ENCODE peak calls at places on chromosomes 7 and 10, in five cellular contexts. B is PC-3, F is colonic mucosa, J is gastrocnemius medialis, I is aorta. N is an unnamed sample. For H3K4me1, the result is how much of the 10 kb centered on the place peaks cover.

GRCh38 chr10:43166207-43166878 is 28.1 kb downstream of the CSGALNACT2 start:
- DNase-seq in B (peak), F (no peak), J (no peak), I (no peak), N (no peak)

GRCh38 chr7:105521027-105521730 is 892 bp downstream of the PUS7 start:
- DNase-seq in B (peak), F (peak), J (peak), I (peak), N (peak)

GRCh38 chr7:76514926-76515325 is 4.6 kb downstream of the UPK3B start:
- DNase-seq in B (no peak), F (peak), J (no peak), I (peak), N (no peak)

GRCh38 chr7:43954524-43955228 is 28.4 kb downstream of the UBE2D4 start:
- DNase-seq in B (peak), F (no peak), J (peak), I (no peak), N (no peak)

GRCh38 chr7:103573479-103574058 is 127.6 kb upstream of the SLC26A5 start:
- DNase-seq in B (peak), F (no peak), J (no peak), I (no peak), N (no peak)

GRCh38 chr7:55128693-55129394 is 110.0 kb downstream of the EGFR start:
- DNase-seq in B (no peak), F (no peak), J (peak), I (no peak), N (peak)

GRCh38 chr10:89242840-89243586 is 8.6 kb downstream of the LIPA start:
- DNase-seq in B (no peak), F (no peak), J (no peak), I (no peak), N (no peak)

GRCh38 chr10:110207805-110208613 is 604 bp downstream of the MXI1 start:
- DNase-seq in B (peak), F (peak), J (no peak), I (peak), N (peak)

GRCh38 chr7:4020086-4020485 is 662.0 kb upstream of the FOXK1 start:
- DNase-seq in B (no peak), F (no peak), J (no peak), I (no peak), N (no peak)

GRCh38 chr10:112875474-112876267 is 74.4 kb upstream of the TCF7L2 start:
- DNase-seq in B (peak), F (peak), J (no peak), I (peak), N (no peak)

GRCh38 chr7:2794836-2795636 is 49.1 kb downstream of the GNA12 start:
- DNase-seq in B (no peak), F (no peak), J (no peak), I (no peak), N (no peak)

GRCh38 chr7:137642467-137642866 is 204.3 kb downstream of the DGKI start:
- DNase-seq in B (peak), F (no peak), J (no peak), I (no peak), N (no peak)

GRCh38 chr10:113221756-113222168 is 271.7 kb downstream of the TCF7L2 start:
- DNase-seq in B (peak), F (no peak), J (no peak), I (no peak), N (no peak)

GRCh38 chr10:103789771-103790201 is 65.6 kb downstream of the SH3PXD2A start:
- DNase-seq in B (peak), F (peak), J (no peak), I (no peak), N (no peak)

GRCh38 chr7:25496394-25497103 is 268.3 kb upstream of the NPVF start:
- DNase-seq in B (no peak), F (no peak), J (no peak), I (no peak), N (no peak)

GRCh38 chr7:110591341-110591740 is 499.6 kb upstream of the LRRN3 start:
- DNase-seq in B (no peak), F (no peak), J (no peak), I (no peak), N (no peak)

GRCh38 chr7:158257001-158257400 is 330.6 kb downstream of the PTPRN2 start:
- DNase-seq in B (no peak), F (no peak), J (no peak), I (peak), N (no peak)

GRCh38 chr7:103113164-103113563 is 35.7 kb downstream of the NAPEPLD start:
- DNase-seq in B (peak), F (no peak), J (no peak), I (no peak), N (no peak)

GRCh38 chr7:124201768-124202349 is 169.0 kb upstream of the TMEM229A start:
- DNase-seq in B (no peak), F (no peak), J (no peak), I (no peak), N (no peak)

GRCh38 chr10:72340510-72340895 is 14.2 kb downstream of the DNAJB12 start:
- DNase-seq in B (peak), F (peak), J (peak), I (peak), N (peak)

GRCh38 chr10:23754179-23754578 is 315.3 kb downstream of the OTUD1 start:
- DNase-seq in B (peak), F (no peak), J (no peak), I (no peak), N (no peak)

GRCh38 chr7:121755818-121756501 is 117.0 kb upstream of the PTPRZ1 start:
- DNase-seq in B (no peak), F (no peak), J (no peak), I (no peak), N (no peak)

GRCh38 chr10:110340122-110340521 is 35.4 kb upstream of the SMNDC1 start:
- DNase-seq in B (no peak), F (no peak), J (no peak), I (no peak), N (no peak)

GRCh38 chr10:84540617-84541288 is 212.4 kb downstream of the CCSER2 start:
- DNase-seq in B (peak), F (peak), J (peak), I (peak), N (peak)

GRCh38 chr10:103814626-103815370 is 40.6 kb downstream of the SH3PXD2A start:
- DNase-seq in B (no peak), F (peak), J (no peak), I (peak), N (no peak)

GRCh38 chr7:101942603-101943210 is 125.3 kb downstream of the CUX1 start:
- DNase-seq in B (peak), F (peak), J (no peak), I (peak), N (peak)

GRCh38 chr7:25619963-25620799 is 391.9 kb upstream of the NPVF start:
- DNase-seq in B (no peak), F (no peak), J (peak), I (no peak), N (peak)

GRCh38 chr10:17669185-17669872 is 25.4 kb downstream of the STAM start:
- DNase-seq in B (no peak), F (no peak), J (no peak), I (no peak), N (no peak)

GRCh38 chr7:17027143-17027802 is 145.5 kb upstream of the AGR3 start:
- DNase-seq in B (no peak), F (no peak), J (no peak), I (no peak), N (no peak)

GRCh38 chr10:74585231-74586087 is 240.9 kb upstream of the KAT6B start:
- DNase-seq in B (no peak), F (no peak), J (no peak), I (no peak), N (no peak)

GRCh38 chr7:2193120-2193519 is 39.6 kb downstream of the MAD1L1 start:
- DNase-seq in B (no peak), F (no peak), J (peak), I (no peak), N (no peak)

GRCh38 chr7:73896454-73896853 is 35.5 kb downstream of the TMEM270 start:
- DNase-seq in B (peak), F (no peak), J (peak), I (peak), N (no peak)

GRCh38 chr10:7305053-7305452 is 105.8 kb downstream of the SFMBT2 start:
- DNase-seq in B (no peak), F (no peak), J (no peak), I (no peak), N (no peak)

GRCh38 chr10:114026189-114027040 is 17.3 kb upstream of the ADRB1 start:
- DNase-seq in B (peak), F (no peak), J (no peak), I (no peak), N (no peak)

GRCh38 chr7:47191316-47191715 is 390.6 kb downstream of the TNS3 start:
- DNase-seq in B (no peak), F (no peak), J (no peak), I (no peak), N (no peak)

GRCh38 chr10:18100664-18101063 is 39.6 kb upstream of the CACNB2 start:
- DNase-seq in B (no peak), F (no peak), J (no peak), I (no peak), N (no peak)

GRCh38 chr7:84553711-84554110 is 359.1 kb upstream of the SEMA3A start:
- DNase-seq in B (no peak), F (no peak), J (no peak), I (no peak), N (no peak)

GRCh38 chr7:23514755-23515154 is 17.0 kb downstream of the TRA2A start:
- DNase-seq in B (no peak), F (no peak), J (no peak), I (no peak), N (no peak)

GRCh38 chr7:47771990-47772360 is 176.3 kb downstream of the PKD1L1 start:
- DNase-seq in B (no peak), F (no peak), J (no peak), I (no peak), N (no peak)

GRCh38 chr7:45230611-45231165 is 73.1 kb downstream of the RAMP3 start:
- DNase-seq in B (no peak), F (no peak), J (no peak), I (no peak), N (no peak)

GRCh38 chr7:45233249-45233775 is 75.7 kb downstream of the RAMP3 start:
- DNase-seq in B (no peak), F (no peak), J (no peak), I (no peak), N (no peak)

GRCh38 chr7:45230083-45230482 is 72.5 kb downstream of the RAMP3 start:
- DNase-seq in B (no peak), F (no peak), J (no peak), I (no peak), N (no peak)

GRCh38 chr7:45225560-45226335 is 68.2 kb downstream of the RAMP3 start:
- DNase-seq in B (no peak), F (no peak), J (no peak), I (no peak), N (no peak)

GRCh38 chr7:45229130-45229920 is 71.7 kb downstream of the RAMP3 start:
- DNase-seq in B (no peak), F (no peak), J (no peak), I (no peak), N (no peak)
- H3K27ac ChIP-seq in B (no peak), F (no peak), J (no peak), I (no peak), N (no peak)

GRCh38 chr10:79072994-79073654 is 4.4 kb downstream of the ZMIZ1 start:
- DNase-seq in B (peak), F (peak), J (no peak), I (no peak), N (peak)

GRCh38 chr10:79070091-79070610 is 1.4 kb downstream of the ZMIZ1 start:
- DNase-seq in B (peak), F (peak), J (no peak), I (peak), N (peak)

GRCh38 chr10:79072041-79072441 is 3.3 kb downstream of the ZMIZ1 start:
- DNase-seq in B (peak), F (no peak), J (no peak), I (no peak), N (no peak)

GRCh38 chr10:79070611-79071534 is 2.1 kb downstream of the ZMIZ1 start:
- DNase-seq in B (peak), F (peak), J (peak), I (peak), N (peak)

DNA sequence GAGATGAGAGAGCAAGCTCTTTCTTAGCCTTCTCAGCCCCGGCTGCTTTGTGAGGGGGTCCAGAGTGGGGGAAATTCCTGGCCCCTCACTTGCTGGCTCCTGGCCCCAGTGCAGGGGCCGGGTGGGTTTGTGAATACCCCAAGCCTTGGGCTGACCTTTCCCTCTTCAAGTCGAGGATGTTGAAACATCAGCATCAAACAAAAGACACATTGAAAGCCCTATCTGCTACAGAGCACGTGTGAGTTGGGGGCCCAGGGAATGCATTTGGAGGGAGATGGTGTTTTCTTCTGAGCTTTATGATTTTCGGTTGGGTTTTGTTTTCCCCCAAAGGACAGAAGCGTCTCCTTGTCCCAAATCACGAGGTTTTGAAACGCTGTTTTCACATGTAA is 2.8 kb downstream of the ZMIZ1 start:
- DNase-seq in B (no peak), F (no peak), J (no peak), I (no peak), N (no peak)
- H3K4me1 ChIP-seq in B (under half), F (under half), J (half or more), I (under half), N (under half)

GRCh38 chr10:75592014-75592842 is 160.8 kb downstream of the LRMDA start:
- DNase-seq in B (no peak), F (no peak), J (no peak), I (no peak), N (peak)
- H3K27ac ChIP-seq in B (no peak), F (no peak), J (no peak), I (no peak), N (no peak)

DNA sequence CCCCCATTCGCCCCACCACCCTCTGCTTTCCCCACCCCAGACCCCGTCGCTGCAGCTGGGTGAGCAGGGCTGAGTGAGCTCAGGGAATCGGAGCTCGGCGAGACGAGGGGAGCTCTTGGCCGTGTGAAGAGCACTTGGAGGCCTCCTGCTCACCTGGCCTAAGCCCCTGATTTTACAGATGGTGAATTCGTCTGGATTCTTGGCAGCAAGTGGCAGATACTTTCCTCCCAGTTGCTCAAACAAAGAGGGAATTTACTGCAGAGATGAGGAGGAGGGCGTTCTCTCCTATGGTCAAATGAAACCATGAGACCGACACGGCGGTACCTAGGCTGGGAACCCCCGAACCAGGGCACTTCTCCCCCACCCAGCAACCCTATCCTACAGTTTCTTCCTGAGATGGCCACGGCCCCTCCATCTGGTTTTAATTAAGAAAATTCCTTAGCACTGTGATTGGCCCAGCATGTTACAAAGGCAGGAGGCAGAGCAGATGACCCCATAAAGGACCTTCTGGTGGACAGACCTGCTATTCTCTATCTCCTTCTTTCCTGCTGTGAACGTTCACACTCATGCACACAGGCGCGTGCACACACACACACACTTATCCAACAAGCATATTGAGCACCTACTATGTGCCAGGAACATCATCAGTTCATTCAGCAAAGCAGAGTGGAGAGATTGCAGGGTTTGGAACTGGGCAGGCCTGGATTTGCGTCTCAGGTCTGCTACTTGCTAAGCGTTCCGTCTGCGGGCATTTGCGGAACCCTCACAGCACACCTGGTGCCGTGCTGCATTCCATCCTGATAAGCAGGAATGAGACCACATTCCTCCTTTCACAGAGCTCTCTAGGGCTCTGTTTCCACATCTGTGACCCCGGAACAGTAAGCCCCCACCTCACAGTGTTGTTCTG is 129.4 kb downstream of the RGS10 start:
- DNase-seq in B (no peak), F (no peak), J (no peak), I (no peak), N (peak)
- H3K4me1 ChIP-seq in B (under half), F (under half), J (under half), I (under half), N (under half)

GRCh38 chr10:101120884-101121660 is 10.0 kb upstream of the TLX1 start:
- DNase-seq in B (no peak), F (peak), J (no peak), I (peak), N (no peak)
- H3K27ac ChIP-seq in B (no peak), F (no peak), J (no peak), I (no peak), N (no peak)

GRCh38 chr7:130894146-130895005 is 160.4 kb upstream of the KLF14 start:
- DNase-seq in B (peak), F (no peak), J (peak), I (peak), N (peak)

GRCh38 chr7:130896898-130897514 is 163.0 kb upstream of the KLF14 start:
- DNase-seq in B (peak), F (peak), J (peak), I (peak), N (peak)

GRCh38 chr7:130895006-130895750 is 161.2 kb upstream of the KLF14 start:
- DNase-seq in B (no peak), F (no peak), J (peak), I (no peak), N (no peak)

GRCh38 chr7:130897515-130898419 is 163.8 kb upstream of the KLF14 start:
- DNase-seq in B (peak), F (no peak), J (peak), I (no peak), N (no peak)

GRCh38 chr7:130896051-130896881 is 162.3 kb upstream of the KLF14 start:
- DNase-seq in B (no peak), F (no peak), J (no peak), I (no peak), N (no peak)
- H3K4me1 ChIP-seq in B (half or more), F (under half), J (half or more), I (under half), N (under half)

GRCh38 chr10:53069013-53069412 is 296.4 kb upstream of the MBL2 start:
- DNase-seq in B (no peak), F (no peak), J (no peak), I (no peak), N (no peak)

GRCh38 chr10:53072144-53072543 is 299.6 kb upstream of the MBL2 start:
- DNase-seq in B (no peak), F (no peak), J (no peak), I (no peak), N (no peak)

GRCh38 chr10:53075469-53075868 is 302.9 kb upstream of the MBL2 start:
- DNase-seq in B (no peak), F (no peak), J (no peak), I (no peak), N (no peak)

GRCh38 chr10:53071505-53072125 is 299.0 kb upstream of the MBL2 start:
- DNase-seq in B (no peak), F (peak), J (no peak), I (no peak), N (no peak)
- H3K27ac ChIP-seq in B (no peak), F (no peak), J (no peak), I (no peak), N (no peak)

DNA sequence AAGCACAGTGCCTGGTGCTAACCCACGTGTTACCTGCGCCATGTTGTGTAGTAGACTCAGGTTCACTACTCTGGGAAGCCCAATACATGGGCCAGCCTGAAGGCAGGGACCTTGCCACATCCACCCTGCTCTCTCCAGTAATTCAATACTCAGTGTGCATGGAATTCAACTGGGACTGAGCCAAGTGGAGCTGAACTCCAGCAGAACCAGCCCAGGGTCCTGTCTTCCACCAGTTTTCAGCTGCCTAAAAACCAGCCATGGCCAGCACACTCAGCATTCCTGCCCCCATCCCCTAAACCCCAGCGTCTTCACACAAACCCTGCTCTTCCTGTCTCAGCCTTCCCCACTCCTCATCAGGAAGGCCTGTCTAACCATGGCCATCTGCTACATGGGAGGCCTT is 15.4 kb downstream of the FGF8 start:
- DNase-seq in B (no peak), F (no peak), J (no peak), I (no peak), N (no peak)
- H3K4me1 ChIP-seq in B (under half), F (under half), J (under half), I (under half), N (under half)

GRCh38 chr10:91856637-91857036 is 52.6 kb downstream of the FGFBP3 start:
- DNase-seq in B (peak), F (no peak), J (no peak), I (no peak), N (no peak)
- H3K27ac ChIP-seq in B (no peak), F (no peak), J (no peak), I (no peak), N (no peak)

GRCh38 chr10:102616071-102616770 is 28.1 kb upstream of the TRIM8 start:
- DNase-seq in B (no peak), F (peak), J (peak), I (peak), N (peak)
- H3K4me1 ChIP-seq in B (under half), F (under half), J (half or more), I (under half), N (under half)